ENCODE peak calls at places on chromosomes 11 and 22, in eight cellular contexts. T is islet precursor cell, B is colonic mucosa, X is GM20000, W is AG04450, U is NAMALWA, F is BE2C, D is NCI-H1105 treated with DMSO at 0.1 percent for 48 hours. Z is an unnamed sample.

GRCh38 chr11:125257185-125257584 is 92.6 kb downstream of the PKNOX2 start:
- DNase-seq in B (no peak), T (peak), U (no peak), W (no peak), F (no peak), X (no peak), D (no peak), Z (no peak)

GRCh38 chr11:12091957-12092558 is 18.3 kb upstream of the MICAL2 start:
- DNase-seq in F (no peak), U (no peak), W (no peak), X (no peak), B (peak), D (no peak), T (no peak), Z (no peak)

GRCh38 chr11:27020736-27021135 is 19.9 kb upstream of the BBOX1 start:
- DNase-seq in T (no peak), D (peak), X (no peak), U (no peak), F (no peak), W (no peak), B (no peak), Z (no peak)

GRCh38 chr22:45515678-45516077 is 13.0 kb downstream of the FBLN1 start:
- DNase-seq in F (no peak), B (no peak), X (no peak), U (no peak), W (no peak), D (no peak), T (no peak), Z (no peak)

GRCh38 chr11:14411818-14412217 is 52.8 kb upstream of the RRAS2 start:
- DNase-seq in F (peak), W (peak), D (no peak), U (no peak), T (peak), B (peak), X (no peak), Z (no peak)

GRCh38 chr11:124793466-124794278 is 6.5 kb downstream of the MSANTD2 start:
- DNase-seq in T (no peak), B (peak), D (peak), F (peak), W (no peak), U (peak), X (peak), Z (peak)

GRCh38 chr22:47307326-47307725 is 544.9 kb downstream of the TBC1D22A start:
- DNase-seq in U (no peak), D (no peak), W (peak), B (no peak), T (peak), F (no peak), X (no peak), Z (no peak)

GRCh38 chr22:44341431-44342346 is 28.9 kb upstream of the SHISAL1 start:
- DNase-seq in W (peak), U (no peak), X (no peak), B (no peak), D (no peak), T (peak), F (no peak), Z (no peak)

GRCh38 chr11:65417702-65418430 is 4.7 kb upstream of the NEAT1 start:
- DNase-seq in F (no peak), W (no peak), D (no peak), X (peak), B (no peak), T (peak), U (peak), Z (peak)

GRCh38 chr11:111097191-111097590 is 148.3 kb upstream of the POU2AF2 start:
- DNase-seq in W (peak), T (peak), X (no peak), U (peak), F (peak), B (peak), D (no peak), Z (peak)

GRCh38 chr22:47337161-47337621 is 574.7 kb downstream of the TBC1D22A start:
- DNase-seq in W (peak), B (no peak), F (no peak), U (no peak), D (no peak), T (no peak), X (no peak), Z (no peak)

GRCh38 chr11:8049084-8049483 is 31.9 kb upstream of the TUB start:
- DNase-seq in F (no peak), U (no peak), D (no peak), B (no peak), T (no peak), X (no peak), W (no peak), Z (no peak)

GRCh38 chr22:50504245-50505211 is 3.0 kb downstream of the LMF2 start:
- DNase-seq in B (no peak), D (no peak), F (no peak), X (no peak), T (peak), W (no peak), U (no peak), Z (no peak)

GRCh38 chr11:12289667-12290476 is 87.5 kb upstream of the PARVA start:
- DNase-seq in X (peak), W (no peak), F (no peak), T (no peak), D (no peak), B (no peak), U (no peak), Z (no peak)

GRCh38 chr11:72789493-72790131 is 4.2 kb downstream of the STARD10 start:
- DNase-seq in F (no peak), T (peak), U (no peak), X (no peak), W (no peak), D (no peak), B (no peak), Z (no peak)

GRCh38 chr11:34792814-34793241 is 123.4 kb downstream of the APIP start:
- DNase-seq in D (peak), T (no peak), F (no peak), B (no peak), X (no peak), W (no peak), U (no peak), Z (no peak)